ENCODE peak calls at places on chromosomes 1 and 21, in ten cellular contexts. W is ovary, A is uterus, X is GM12878, L is GM12892, M is spleen, H is body of pancreas, V is gastrocnemius medialis, P is transverse colon, J is heart left ventricle. C is an unnamed sample.

GRCh38 chr1:199778324-199778955 is 249.1 kb upstream of the NR5A2 start:
- DNase-seq in J (no peak), P (peak; percentile 8), L (no peak), A (no peak), H (no peak), X (no peak), V (no peak), M (no peak), W (no peak), C (no peak)

GRCh38 chr21:30674312-30674711 is 31.6 kb downstream of the KRTAP20-3 start:
- DNase-seq in V (no peak), M (no peak), L (no peak), X (no peak), P (no peak), H (no peak), J (no peak), A (no peak), W (no peak), C (no peak)

GRCh38 chr1:156464335-156464734 is 36.2 kb downstream of the MEF2D start:
- DNase-seq in L (no peak), V (no peak), X (no peak), P (no peak), H (no peak), M (no peak), W (no peak), J (no peak), A (peak; percentile 68), C (no peak)

GRCh38 chr1:15075812-15076211 is 77.7 kb upstream of the TMEM51 start:
- DNase-seq in H (no peak), A (no peak), M (no peak), P (no peak), W (no peak), J (no peak), X (no peak), V (no peak), L (no peak), C (no peak)

GRCh38 chr1:110477445-110477957 is 26.6 kb downstream of the PROK1 start:
- DNase-seq in L (no peak), M (no peak), J (no peak), V (no peak), P (no peak), X (no peak), W (no peak), A (no peak), H (no peak), C (peak; percentile 69)

GRCh38 chr1:244545511-244545910 is 84.4 kb downstream of the CATSPERE start:
- DNase-seq in M (no peak), L (no peak), H (no peak), V (no peak), X (no peak), J (no peak), W (no peak), A (no peak), P (no peak), C (no peak)

GRCh38 chr1:205637854-205638468 is 6.2 kb upstream of the ELK4 start:
- DNase-seq in X (no peak), M (no peak), W (no peak), P (no peak), L (no peak), J (no peak), H (no peak), V (no peak), A (no peak), C (no peak)

GRCh38 chr1:166813508-166814223 is 25.6 kb upstream of the POGK start:
- DNase-seq in H (no peak), A (no peak), W (no peak), V (no peak), M (no peak), X (no peak), J (no peak), L (no peak), P (no peak), C (no peak)

GRCh38 chr1:90723561-90724108 is 6.5 kb upstream of the BARHL2 start:
- DNase-seq in V (no peak), X (no peak), P (no peak), H (no peak), A (no peak), M (no peak), J (no peak), W (no peak), L (no peak), C (no peak)

GRCh38 chr1:90720137-90720636 is 3.1 kb upstream of the BARHL2 start:
- DNase-seq in L (no peak), V (no peak), M (no peak), J (no peak), X (no peak), P (no peak), A (no peak), W (no peak), H (no peak), C (no peak)

GRCh38 chr1:90719321-90720136 is 2.4 kb upstream of the BARHL2 start:
- DNase-seq in W (no peak), X (no peak), L (no peak), H (no peak), M (no peak), P (no peak), V (no peak), J (no peak), A (no peak), C (no peak)

GRCh38 chr1:90722874-90723273 is 5.8 kb upstream of the BARHL2 start:
- DNase-seq in P (no peak), W (no peak), J (no peak), L (no peak), V (no peak), X (no peak), H (no peak), M (no peak), A (no peak), C (no peak)

DNA sequence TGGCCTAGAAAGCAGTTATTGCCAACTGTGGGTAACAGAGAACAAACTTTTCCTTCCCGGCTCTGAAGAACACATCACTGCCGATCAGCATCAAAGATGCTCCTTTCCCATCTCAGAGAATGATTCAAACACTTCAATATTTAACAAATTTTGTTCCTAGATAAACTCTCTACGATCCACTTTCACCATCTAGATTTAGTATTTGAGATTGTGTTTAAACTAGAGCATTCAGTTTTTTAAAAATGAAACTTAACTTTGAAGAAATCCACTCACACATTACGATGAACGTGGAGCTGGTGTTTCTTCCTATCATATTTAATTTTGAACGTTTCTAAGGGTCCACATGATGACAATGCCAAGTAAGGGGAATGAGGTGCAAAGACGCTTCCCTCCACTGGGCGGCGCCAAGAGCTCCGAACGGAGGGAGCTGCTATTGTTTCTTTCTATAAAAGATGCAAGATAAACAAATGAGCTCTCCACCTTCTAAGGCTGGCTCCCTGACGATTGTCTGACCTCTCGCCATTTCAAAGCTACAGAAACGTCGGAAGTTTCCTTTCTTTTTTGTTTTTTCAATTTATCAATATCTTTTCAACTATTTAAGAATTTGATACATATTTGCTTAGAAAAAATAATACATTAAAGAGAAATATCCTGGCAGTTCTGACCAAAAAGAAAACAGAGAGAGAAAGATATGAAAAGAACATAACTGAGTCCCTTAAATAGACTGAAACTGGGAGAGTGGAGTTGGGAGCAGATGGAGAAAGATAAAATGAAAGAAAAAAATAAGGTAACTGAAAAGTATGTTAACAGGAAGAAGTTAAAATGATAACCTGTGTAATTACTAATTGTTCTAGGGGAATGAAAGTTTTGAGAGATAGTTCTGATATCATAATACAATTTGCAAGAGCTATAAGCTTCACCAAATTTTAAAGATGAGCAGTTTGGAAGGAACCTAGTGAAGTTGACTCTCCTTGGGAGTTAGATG is 4.4 kb upstream of the BARHL2 start:
- DNase-seq in H (peak; percentile 61), X (no peak), A (no peak), P (peak; percentile 58), V (no peak), W (no peak), J (no peak), M (peak; percentile 84), L (no peak), C (peak; percentile 71)
- TF ChIP-seq POLR2A in H (no peak), X (no peak), A (no peak), P (no peak), V (no peak), W (no peak), J (no peak), M (no peak), L (no peak), C (no peak)

GRCh38 chr1:119712342-119713038 is 756 bp downstream of the PHGDH start:
- DNase-seq in J (peak; percentile 71), H (peak; percentile 66), M (no peak), L (no peak), P (peak; percentile 65), X (no peak), V (peak; percentile 42), A (peak; percentile 82), W (peak; percentile 78), C (peak; percentile 82)
- TF ChIP-seq POLR2A in J (no peak), H (no peak), M (no peak), L (no peak), P (no peak), X (peak; percentile 67), V (no peak), A (no peak), W (no peak), C (no peak)

GRCh38 chr1:38858833-38859560 is 575 bp downstream of the RRAGC start:
- DNase-seq in P (peak; percentile 79), W (peak; percentile 42), X (no peak), L (peak; percentile 38), J (peak; percentile 52), V (peak; percentile 73), M (peak; percentile 93), A (peak; percentile 30), H (peak; percentile 60), C (peak; percentile 70)

GRCh38 chr1:38865112-38865715 is 5.6 kb upstream of the RRAGC start:
- DNase-seq in X (no peak), A (no peak), W (no peak), V (no peak), J (no peak), M (no peak), L (no peak), H (no peak), P (no peak), C (no peak)

GRCh38 chr1:38860464-38860816 is 868 bp upstream of the RRAGC start:
- DNase-seq in A (no peak), V (no peak), P (no peak), H (no peak), X (no peak), W (no peak), J (no peak), M (no peak), L (no peak), C (no peak)

DNA sequence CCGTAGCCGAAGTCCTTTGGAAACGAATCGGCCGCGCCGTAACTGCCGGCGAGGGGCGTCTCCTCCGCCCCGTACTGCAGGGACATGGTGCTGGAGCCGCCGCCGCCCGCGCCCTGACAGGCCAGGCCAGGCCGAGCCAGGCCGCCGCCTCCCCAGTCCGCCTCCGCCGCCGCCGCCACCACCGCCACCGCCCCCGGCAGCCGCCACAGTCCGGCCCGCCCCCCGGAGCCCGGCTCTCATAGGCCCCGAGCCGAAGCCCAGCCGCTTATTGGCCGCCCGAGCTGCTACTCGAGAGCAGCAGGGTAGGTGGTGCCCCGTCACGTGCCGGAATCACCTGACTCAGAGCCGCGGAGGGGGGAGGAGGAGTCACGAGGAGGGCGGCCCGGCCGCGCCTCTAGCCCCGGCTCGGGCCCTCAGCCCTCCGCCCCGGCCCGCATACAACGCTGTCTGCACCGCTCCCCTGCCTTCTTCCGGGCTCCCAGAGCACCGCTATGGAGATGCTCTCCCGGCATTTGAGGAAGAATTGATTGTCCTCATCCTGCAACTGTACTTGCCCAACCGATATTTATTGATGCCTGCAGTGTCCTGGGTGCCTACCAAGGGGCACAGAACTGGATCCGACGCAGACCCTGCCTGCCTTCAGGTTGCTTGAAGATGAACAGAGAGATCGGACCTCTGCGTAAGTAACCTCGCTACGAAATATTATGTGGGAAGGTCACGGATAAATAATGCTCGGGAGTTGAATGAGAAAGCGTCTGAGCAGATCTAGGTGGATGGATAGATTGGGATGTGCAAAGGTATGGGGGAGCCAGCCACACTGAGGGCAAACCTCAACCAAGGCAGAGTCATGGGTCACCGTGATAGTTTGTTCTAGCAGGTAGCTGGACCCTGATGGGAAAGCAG is at the start of gene RRAGC:
- DNase-seq in W (peak; percentile 100), H (peak; percentile 99), A (peak; percentile 99), L (peak; percentile 100), J (peak; percentile 100), X (peak; percentile 80), P (peak; percentile 100), M (peak; percentile 100), V (peak; percentile 100), C (peak; percentile 95)
- TF ChIP-seq POLR2A in W (peak; percentile 12), H (peak; percentile 29), A (peak; percentile 64), L (peak; percentile 64), J (no peak), X (peak; percentile 81), P (peak; percentile 24), M (no peak), V (peak; percentile 94), C (peak; percentile 67)

DNA sequence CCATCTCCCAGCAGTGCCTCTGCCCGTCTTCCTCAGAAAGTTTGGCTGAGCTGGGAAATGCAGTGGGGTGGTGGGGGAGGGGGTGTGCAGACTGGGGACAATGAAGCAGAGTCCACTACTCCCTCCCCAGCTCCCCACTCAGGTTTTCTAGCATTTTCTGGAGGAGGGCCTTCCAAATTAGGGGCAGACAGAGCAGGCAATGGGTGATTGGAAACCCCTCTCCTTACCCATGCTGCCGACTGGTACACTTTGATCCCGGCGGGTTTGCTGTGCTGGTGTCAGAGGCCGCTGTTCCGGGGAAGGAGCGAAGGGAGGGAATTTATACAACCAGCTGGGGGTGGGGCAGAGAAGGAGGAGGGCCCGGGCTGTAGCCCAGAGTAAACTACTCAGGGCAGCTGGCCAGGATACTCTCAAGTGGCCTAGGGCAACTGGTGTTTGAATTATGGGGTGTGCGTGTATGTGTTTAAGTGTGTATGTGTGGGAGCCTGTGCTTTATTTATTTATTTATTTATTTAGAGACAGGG is at the start of gene SELENBP1:
- DNase-seq in M (peak; percentile 80), V (peak; percentile 78), L (no peak), J (peak; percentile 89), H (peak; percentile 94), A (peak; percentile 89), W (peak; percentile 91), P (peak; percentile 94), X (no peak), C (peak; percentile 44)
- TF ChIP-seq POLR2A in M (no peak), V (peak; percentile 82), L (no peak), J (no peak), H (peak; percentile 88), A (peak; percentile 63), W (peak; percentile 58), P (peak; percentile 98), X (no peak), C (peak; percentile 72)